ENCODE peak calls at places on chromosomes 3 and 15, in ten cellular contexts. H, Y, I, A, C, K, N, U, O and W are unnamed samples. For H3K9me3, the result is how much of the 10 kb centered on the place peaks cover.

GRCh38 chr3:119731545-119732343 is 28.9 kb downstream of the CFAP91 start:
- DNase-seq in H (no peak), Y (no peak), I (no peak), A (no peak), C (no peak), K (no peak), N (no peak), U (no peak), O (peak), W (peak)

GRCh38 chr15:58473720-58474119 is 41.9 kb downstream of the LIPC start:
- DNase-seq in H (no peak), Y (no peak), I (no peak), A (peak), C (no peak), K (no peak), N (no peak), U (no peak), O (peak), W (no peak)

GRCh38 chr3:72193768-72194463 is 409.0 kb upstream of the PROK2 start:
- DNase-seq in H (no peak), Y (no peak), I (no peak), A (no peak), C (no peak), K (no peak), N (no peak), U (no peak), O (no peak), W (peak)

GRCh38 chr3:8603115-8603710 is 41.4 kb downstream of the SSUH2 start:
- DNase-seq in H (no peak), Y (no peak), I (no peak), A (no peak), C (no peak), K (no peak), N (no peak), U (no peak), O (no peak), W (no peak)

GRCh38 chr3:128648402-128648801 is 2.2 kb downstream of the RPN1 start:
- DNase-seq in H (no peak), Y (no peak), I (no peak), A (no peak), C (no peak), K (no peak), N (no peak), U (no peak), O (no peak), W (no peak)

GRCh38 chr15:55859681-55860080 is 116.7 kb upstream of the PRTG start:
- DNase-seq in H (no peak), Y (no peak), I (no peak), A (no peak), C (no peak), K (no peak), N (no peak), U (no peak), O (no peak), W (no peak)

GRCh38 chr15:41661078-41661528 is 898 bp downstream of the MGA start:
- DNase-seq in H (no peak), Y (no peak), I (no peak), A (no peak), C (no peak), K (peak), N (peak), U (no peak), O (no peak), W (no peak)

GRCh38 chr3:139427283-139428060 is 38.0 kb upstream of the COPB2 start:
- DNase-seq in H (no peak), Y (no peak), I (peak), A (peak), C (peak), K (peak), N (peak), U (no peak), O (peak), W (peak)

GRCh38 chr3:184733181-184733580 is 21.3 kb upstream of the MAGEF1 start:
- DNase-seq in H (no peak), Y (no peak), I (no peak), A (no peak), C (no peak), K (no peak), N (no peak), U (no peak), O (no peak), W (no peak)

GRCh38 chr3:141326123-141326522 is 42.2 kb upstream of the ZBTB38 start:
- DNase-seq in H (no peak), Y (no peak), I (no peak), A (no peak), C (no peak), K (no peak), N (no peak), U (peak), O (peak), W (no peak)

GRCh38 chr15:81225161-81225671 is 28.5 kb downstream of the IL16 start:
- DNase-seq in H (no peak), Y (peak), I (no peak), A (no peak), C (peak), K (no peak), N (no peak), U (peak), O (no peak), W (no peak)

GRCh38 chr3:157453824-157454223 is 17.2 kb downstream of the PTX3 start:
- DNase-seq in H (no peak), Y (no peak), I (no peak), A (no peak), C (no peak), K (no peak), N (no peak), U (no peak), O (no peak), W (no peak)

GRCh38 chr15:57516327-57517026 is 75.2 kb upstream of the MYZAP start:
- DNase-seq in H (no peak), Y (no peak), I (no peak), A (no peak), C (no peak), K (no peak), N (no peak), U (no peak), O (no peak), W (no peak)

GRCh38 chr3:185900228-185900627 is 37.6 kb downstream of the TRA2B start:
- DNase-seq in H (no peak), Y (peak), I (peak), A (peak), C (no peak), K (no peak), N (peak), U (peak), O (peak), W (no peak)

GRCh38 chr3:156527060-156527459 is 27.9 kb downstream of the SSR3 start:
- DNase-seq in H (no peak), Y (no peak), I (no peak), A (no peak), C (no peak), K (no peak), N (no peak), U (no peak), O (no peak), W (no peak)

GRCh38 chr3:50268703-50269451 is at the start of gene SEMA3B:
- DNase-seq in H (peak), Y (peak), I (no peak), A (no peak), C (no peak), K (no peak), N (no peak), U (peak), O (peak), W (no peak)

GRCh38 chr15:78565097-78565950 is at the start of gene CHRNA5:
- DNase-seq in H (peak), Y (peak), I (peak), A (peak), C (peak), K (peak), N (peak), U (peak), O (peak), W (peak)

GRCh38 chr15:80593486-80594055 is 101.5 kb upstream of the ABHD17C start:
- DNase-seq in H (no peak), Y (no peak), I (no peak), A (no peak), C (no peak), K (no peak), N (no peak), U (no peak), O (no peak), W (no peak)

GRCh38 chr15:64530472-64530871 is 70.1 kb downstream of the ZNF609 start:
- DNase-seq in H (no peak), Y (no peak), I (no peak), A (no peak), C (no peak), K (no peak), N (no peak), U (no peak), O (no peak), W (no peak)

GRCh38 chr3:38204599-38205471 is 39.5 kb downstream of the OXSR1 start:
- DNase-seq in H (no peak), Y (no peak), I (no peak), A (no peak), C (no peak), K (no peak), N (no peak), U (no peak), O (no peak), W (no peak)

GRCh38 chr3:25564040-25564439 is 100.7 kb downstream of the TOP2B start:
- DNase-seq in H (no peak), Y (no peak), I (no peak), A (no peak), C (no peak), K (no peak), N (no peak), U (no peak), O (no peak), W (no peak)

DNA sequence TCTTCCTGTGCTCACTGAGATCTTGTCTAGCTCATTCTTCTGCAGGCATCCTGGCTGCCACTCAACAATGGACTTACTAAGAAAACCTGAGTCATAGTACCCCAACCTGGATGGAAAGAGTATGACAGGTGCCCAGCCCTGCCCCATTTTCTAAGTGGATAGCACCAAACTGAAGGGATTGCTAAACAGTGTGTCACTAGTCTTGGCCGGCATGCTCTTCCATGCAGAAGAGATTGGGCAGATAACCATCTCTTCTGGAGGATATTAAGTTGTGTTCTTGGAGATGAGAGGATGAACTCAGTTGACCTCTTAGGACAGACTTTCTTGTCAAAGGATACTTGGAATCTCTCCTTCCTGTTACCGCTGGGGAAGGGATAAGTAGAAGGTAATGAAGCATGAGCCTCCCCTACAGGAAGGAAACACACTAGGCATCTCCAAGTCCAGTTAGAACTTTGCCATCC is 797.5 kb downstream of the AGBL1 start:
- DNase-seq in H (no peak), Y (no peak), I (peak), A (no peak), C (no peak), K (peak), N (no peak), U (no peak), O (no peak), W (no peak)
- H3K9me3 ChIP-seq in H (under half), Y (under half), I (under half), A (under half), C (under half), K (under half), N (under half), U (under half), O (under half), W (under half)

DNA sequence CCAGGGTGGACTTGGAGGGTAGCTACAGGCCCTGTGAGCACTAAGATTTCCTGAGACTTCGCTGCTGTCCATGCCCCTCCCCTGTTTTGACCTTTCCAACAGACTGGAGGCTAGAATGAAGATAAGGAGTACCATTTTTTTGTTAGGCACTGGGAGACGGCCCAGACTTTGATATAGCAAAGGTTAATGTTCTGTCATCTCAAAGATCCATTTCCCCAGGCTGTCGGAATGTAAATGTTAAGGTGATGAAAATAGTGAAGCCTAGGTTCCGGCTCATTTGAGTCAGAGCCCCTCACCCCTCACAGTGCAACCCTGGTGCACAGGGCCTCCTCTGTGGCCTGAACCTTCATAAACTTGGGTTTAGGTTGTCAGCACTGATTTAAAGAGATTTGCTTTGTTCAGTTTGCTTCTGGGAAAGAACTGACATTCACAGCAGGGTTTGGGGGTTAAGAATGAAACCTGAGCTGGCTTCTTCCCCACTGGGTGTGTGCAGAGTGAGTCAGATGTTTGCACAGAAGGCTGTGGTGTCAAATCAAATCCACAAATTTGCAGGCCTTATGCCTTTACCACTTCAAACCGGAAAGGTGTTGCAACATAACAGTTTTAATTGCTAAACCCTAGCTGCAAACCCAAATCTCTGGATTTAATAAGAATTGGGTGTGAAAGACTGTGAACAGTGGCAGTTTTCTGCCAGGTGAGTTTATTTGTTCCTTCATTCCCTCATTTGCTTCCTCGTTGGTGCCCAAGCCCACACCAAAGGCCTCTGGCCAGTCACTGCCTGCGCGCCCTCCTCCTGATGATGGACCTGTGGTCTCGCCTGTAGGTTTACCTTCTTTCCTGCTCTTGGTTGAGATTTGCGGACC is 20.6 kb upstream of the KCTD6 start:
- DNase-seq in H (no peak), Y (no peak), I (peak), A (peak), C (no peak), K (no peak), N (no peak), U (peak), O (peak), W (peak)
- H3K4me3 ChIP-seq in H (no peak), Y (no peak), I (no peak), A (no peak), C (no peak), K (no peak), N (no peak), U (no peak), O (no peak), W (no peak)

GRCh38 chr3:110965976-110966375 is 105.6 kb upstream of the NECTIN3 start:
- DNase-seq in H (no peak), Y (no peak), I (no peak), A (no peak), C (no peak), K (no peak), N (no peak), U (no peak), O (no peak), W (no peak)
- H3K9me3 ChIP-seq in H (under half), Y (under half), I (under half), A (under half), C (under half), K (under half), N (under half), U (under half), O (under half), W (under half)

GRCh38 chr3:32820430-32820829 is 2.6 kb downstream of the TRIM71 start:
- DNase-seq in H (no peak), Y (no peak), I (no peak), A (no peak), C (no peak), K (no peak), N (no peak), U (no peak), O (no peak), W (no peak)

GRCh38 chr3:32822609-32823498 is 5.1 kb downstream of the TRIM71 start:
- DNase-seq in H (no peak), Y (no peak), I (no peak), A (no peak), C (no peak), K (no peak), N (no peak), U (no peak), O (no peak), W (no peak)

GRCh38 chr3:32819581-32820348 is 2.0 kb downstream of the TRIM71 start:
- DNase-seq in H (no peak), Y (no peak), I (peak), A (no peak), C (no peak), K (no peak), N (no peak), U (no peak), O (no peak), W (peak)

GRCh38 chr3:32820971-32821685 is 3.3 kb downstream of the TRIM71 start:
- DNase-seq in H (no peak), Y (no peak), I (no peak), A (no peak), C (no peak), K (no peak), N (no peak), U (no peak), O (no peak), W (peak)

GRCh38 chr3:32821686-32822296 is 4.0 kb downstream of the TRIM71 start:
- DNase-seq in H (no peak), Y (no peak), I (peak), A (no peak), C (no peak), K (no peak), N (peak), U (no peak), O (no peak), W (peak)
- H3K4me3 ChIP-seq in H (no peak), Y (no peak), I (peak), A (no peak), C (no peak), K (no peak), N (no peak), U (no peak), O (no peak), W (peak)